ENCODE peak calls at places on chromosomes 7 and 10, in five cellular contexts. One of them, this sample, is unnamed.

GRCh38 chr10:15027741-15028140 is 16.0 kb upstream of the OLAH start:
- DNase-seq in smooth muscle cell of the brain vasculature: no peak
- DNase-seq in AG04449: no peak
- DNase-seq in brain microvascular endothelial cell: peak; percentile 24
- DNase-seq in activated CD8-positive, alpha-beta memory T cell treated with anti-CD3 and anti-CD28 coated beads, Interleukin-2, amount 50 U/mL, for 4 hours: no peak
- DNase-seq in this sample: no peak

GRCh38 chr7:55420535-55420934 is 55.4 kb downstream of the LANCL2 start:
- DNase-seq in smooth muscle cell of the brain vasculature: peak; percentile 20
- DNase-seq in AG04449: no peak
- DNase-seq in brain microvascular endothelial cell: peak; percentile 73
- DNase-seq in activated CD8-positive, alpha-beta memory T cell treated with anti-CD3 and anti-CD28 coated beads, Interleukin-2, amount 50 U/mL, for 4 hours: no peak
- DNase-seq in this sample: no peak

GRCh38 chr7:29196971-29197370 is 2.4 kb downstream of the CHN2 start:
- DNase-seq in smooth muscle cell of the brain vasculature: no peak
- DNase-seq in AG04449: no peak
- DNase-seq in brain microvascular endothelial cell: no peak
- DNase-seq in activated CD8-positive, alpha-beta memory T cell treated with anti-CD3 and anti-CD28 coated beads, Interleukin-2, amount 50 U/mL, for 4 hours: no peak
- DNase-seq in this sample: no peak

GRCh38 chr7:124497209-124497608 is 268.4 kb downstream of the GPR37 start:
- DNase-seq in smooth muscle cell of the brain vasculature: no peak
- DNase-seq in AG04449: no peak
- DNase-seq in brain microvascular endothelial cell: no peak
- DNase-seq in activated CD8-positive, alpha-beta memory T cell treated with anti-CD3 and anti-CD28 coated beads, Interleukin-2, amount 50 U/mL, for 4 hours: no peak
- DNase-seq in this sample: no peak

GRCh38 chr7:99631311-99632109 is 14.8 kb downstream of the ZSCAN25 start:
- DNase-seq in smooth muscle cell of the brain vasculature: no peak
- DNase-seq in AG04449: no peak
- DNase-seq in brain microvascular endothelial cell: peak; percentile 14
- DNase-seq in activated CD8-positive, alpha-beta memory T cell treated with anti-CD3 and anti-CD28 coated beads, Interleukin-2, amount 50 U/mL, for 4 hours: peak; percentile 38
- DNase-seq in this sample: no peak

GRCh38 chr10:29067161-29067560 is 221.7 kb upstream of the LYZL1 start:
- DNase-seq in smooth muscle cell of the brain vasculature: no peak
- DNase-seq in AG04449: no peak
- DNase-seq in brain microvascular endothelial cell: peak; percentile 16
- DNase-seq in activated CD8-positive, alpha-beta memory T cell treated with anti-CD3 and anti-CD28 coated beads, Interleukin-2, amount 50 U/mL, for 4 hours: no peak
- DNase-seq in this sample: no peak

GRCh38 chr10:53765311-53765710 is 992.7 kb upstream of the MBL2 start:
- DNase-seq in smooth muscle cell of the brain vasculature: no peak
- DNase-seq in AG04449: no peak
- DNase-seq in brain microvascular endothelial cell: no peak
- DNase-seq in activated CD8-positive, alpha-beta memory T cell treated with anti-CD3 and anti-CD28 coated beads, Interleukin-2, amount 50 U/mL, for 4 hours: no peak
- DNase-seq in this sample: no peak

GRCh38 chr7:128937271-128937646 is 468 bp upstream of the IRF5 start:
- DNase-seq in smooth muscle cell of the brain vasculature: no peak
- DNase-seq in AG04449: no peak
- DNase-seq in brain microvascular endothelial cell: no peak
- DNase-seq in activated CD8-positive, alpha-beta memory T cell treated with anti-CD3 and anti-CD28 coated beads, Interleukin-2, amount 50 U/mL, for 4 hours: no peak
- DNase-seq in this sample: no peak

GRCh38 chr7:92025260-92025659 is 84.6 kb downstream of the AKAP9 start:
- DNase-seq in smooth muscle cell of the brain vasculature: no peak
- DNase-seq in AG04449: peak; percentile 56
- DNase-seq in brain microvascular endothelial cell: peak; percentile 34
- DNase-seq in activated CD8-positive, alpha-beta memory T cell treated with anti-CD3 and anti-CD28 coated beads, Interleukin-2, amount 50 U/mL, for 4 hours: no peak
- DNase-seq in this sample: no peak

GRCh38 chr10:112959207-112959838 is 9.3 kb downstream of the TCF7L2 start:
- DNase-seq in smooth muscle cell of the brain vasculature: no peak
- DNase-seq in AG04449: no peak
- DNase-seq in brain microvascular endothelial cell: no peak
- DNase-seq in activated CD8-positive, alpha-beta memory T cell treated with anti-CD3 and anti-CD28 coated beads, Interleukin-2, amount 50 U/mL, for 4 hours: no peak
- DNase-seq in this sample: no peak

GRCh38 chr7:135349746-135350145 is 116.1 kb downstream of the STRA8 start:
- DNase-seq in smooth muscle cell of the brain vasculature: no peak
- DNase-seq in AG04449: peak; percentile 31
- DNase-seq in brain microvascular endothelial cell: peak; percentile 20
- DNase-seq in activated CD8-positive, alpha-beta memory T cell treated with anti-CD3 and anti-CD28 coated beads, Interleukin-2, amount 50 U/mL, for 4 hours: no peak
- DNase-seq in this sample: no peak

GRCh38 chr10:11344550-11344949 is 266.9 kb downstream of the USP6NL start:
- DNase-seq in smooth muscle cell of the brain vasculature: no peak
- DNase-seq in AG04449: no peak
- DNase-seq in brain microvascular endothelial cell: no peak
- DNase-seq in activated CD8-positive, alpha-beta memory T cell treated with anti-CD3 and anti-CD28 coated beads, Interleukin-2, amount 50 U/mL, for 4 hours: no peak
- DNase-seq in this sample: no peak

GRCh38 chr10:88493676-88494483 is 89.2 kb downstream of the RNLS start:
- DNase-seq in smooth muscle cell of the brain vasculature: peak; percentile 26
- DNase-seq in AG04449: peak; percentile 24
- DNase-seq in brain microvascular endothelial cell: peak; percentile 63
- DNase-seq in activated CD8-positive, alpha-beta memory T cell treated with anti-CD3 and anti-CD28 coated beads, Interleukin-2, amount 50 U/mL, for 4 hours: no peak
- DNase-seq in this sample: peak; percentile 40

GRCh38 chr7:50333266-50333665 is 28.8 kb downstream of the IKZF1 start:
- DNase-seq in smooth muscle cell of the brain vasculature: no peak
- DNase-seq in AG04449: no peak
- DNase-seq in brain microvascular endothelial cell: no peak
- DNase-seq in activated CD8-positive, alpha-beta memory T cell treated with anti-CD3 and anti-CD28 coated beads, Interleukin-2, amount 50 U/mL, for 4 hours: no peak
- DNase-seq in this sample: no peak

GRCh38 chr7:128031901-128032604 is 816 bp upstream of the LRRC4 start:
- DNase-seq in smooth muscle cell of the brain vasculature: peak; percentile 49
- DNase-seq in AG04449: peak; percentile 65
- DNase-seq in brain microvascular endothelial cell: peak; percentile 88
- DNase-seq in activated CD8-positive, alpha-beta memory T cell treated with anti-CD3 and anti-CD28 coated beads, Interleukin-2, amount 50 U/mL, for 4 hours: peak; percentile 52
- DNase-seq in this sample: peak; percentile 43